ENCODE peak calls at places on chromosome 21, in four cellular contexts. B is A549, J is lower leg skin, S is adrenal gland. U is an unnamed sample.

GRCh38 chr21:25329227-25329626 is 278.1 kb downstream of the MRPL39 start:
- DNase-seq in B (no peak), J (no peak), S (no peak), U (peak)

GRCh38 chr21:30194701-30195299 is 21.1 kb downstream of the CLDN8 start:
- DNase-seq in S (no peak), B (peak), J (no peak), U (peak)

GRCh38 chr21:45513741-45514310 is 28.4 kb downstream of the SLC19A1 start:
- DNase-seq in J (no peak), B (no peak), S (no peak), U (no peak)

GRCh38 chr21:46212721-46213484 is 15.7 kb downstream of the LSS start:
- DNase-seq in S (peak), J (no peak), B (no peak), U (no peak)

GRCh38 chr21:46161800-46162592 is 6.6 kb upstream of the FTCD start:
- DNase-seq in S (no peak), B (no peak), J (no peak), U (no peak)

GRCh38 chr21:44425895-44426662 is 29.2 kb upstream of the LRRC3 start:
- DNase-seq in J (no peak), S (peak), B (no peak), U (no peak)

GRCh38 chr21:29321217-29321616 is 22.5 kb downstream of the BACH1 start:
- DNase-seq in B (no peak), S (no peak), J (no peak), U (no peak)

GRCh38 chr21:36255650-36256047 is 64.3 kb upstream of the MORC3 start:
- DNase-seq in J (no peak), B (no peak), S (no peak), U (no peak)

GRCh38 chr21:46391773-46392172 is 66.9 kb upstream of the DIP2A start:
- DNase-seq in B (no peak), J (no peak), S (no peak), U (no peak)

GRCh38 chr21:43622796-43623195 is 36.5 kb downstream of the HSF2BP start:
- DNase-seq in J (no peak), B (no peak), S (no peak), U (no peak)

GRCh38 chr21:46158666-46159300 is 3.4 kb upstream of the FTCD start:
- DNase-seq in B (no peak), S (no peak), J (no peak), U (no peak)

GRCh38 chr21:15445327-15445726 is 284.5 kb upstream of the USP25 start:
- DNase-seq in B (no peak), S (no peak), J (no peak), U (no peak)

GRCh38 chr21:46619846-46620245 is 15.0 kb upstream of the S100B start:
- DNase-seq in J (no peak), S (no peak), B (no peak), U (peak)

GRCh38 chr21:45248893-45249381 is 38.8 kb downstream of the POFUT2 start:
- DNase-seq in S (no peak), B (no peak), J (no peak), U (peak)

GRCh38 chr21:28280611-28281010 is 712.1 kb downstream of the LTN1 start:
- DNase-seq in B (no peak), J (no peak), S (no peak), U (no peak)

GRCh38 chr21:28884481-28884880 is 108.2 kb downstream of the LTN1 start:
- DNase-seq in S (no peak), J (no peak), B (no peak), U (no peak)

GRCh38 chr21:44696572-44696971 is 400 bp upstream of the KRTAP10-12 start:
- DNase-seq in S (no peak), B (no peak), J (no peak), U (no peak)

GRCh38 chr21:45071396-45072165 is 2.8 kb upstream of the ADARB1 start:
- DNase-seq in J (no peak), S (no peak), B (no peak), U (no peak)

GRCh38 chr21:35563885-35564451 is 496.4 kb downstream of the SETD4 start:
- DNase-seq in B (no peak), J (peak), S (peak), U (peak)

GRCh38 chr21:28118570-28118969 is 874.1 kb downstream of the LTN1 start:
- DNase-seq in S (no peak), J (no peak), B (no peak), U (no peak)

GRCh38 chr21:24045775-24046215 is 1561.5 kb downstream of the MRPL39 start:
- DNase-seq in S (peak), J (peak), B (peak), U (peak)

GRCh38 chr21:46294647-46295176 is 8.6 kb downstream of the YBEY start:
- DNase-seq in B (no peak), J (no peak), S (peak), U (peak)

GRCh38 chr21:39387461-39388037 is 38.7 kb upstream of the HMGN1 start:
- DNase-seq in B (peak), J (peak), S (peak), U (peak)

GRCh38 chr21:15045017-15045416 is 19.8 kb downstream of the NRIP1 start:
- DNase-seq in B (no peak), S (no peak), J (no peak), U (no peak)

GRCh38 chr21:44506279-44507255 is 33.4 kb downstream of the KRTAP10-1 start:
- DNase-seq in B (no peak), J (no peak), S (no peak), U (no peak)

GRCh38 chr21:45376459-45377324 is 28.3 kb upstream of the COL18A1 start:
- DNase-seq in B (no peak), S (no peak), J (no peak), U (no peak)

GRCh38 chr21:28949318-28949717 is 43.4 kb downstream of the LTN1 start:
- DNase-seq in S (no peak), B (no peak), J (no peak), U (no peak)

GRCh38 chr21:45709696-45710268 is 66.3 kb downstream of the PCBP3 start:
- DNase-seq in S (no peak), B (no peak), J (no peak), U (no peak)

GRCh38 chr21:15199414-15199813 is 134.6 kb upstream of the NRIP1 start:
- DNase-seq in B (no peak), J (no peak), S (no peak), U (no peak)

GRCh38 chr21:46295996-46296752 is 10.0 kb downstream of the YBEY start:
- DNase-seq in J (peak), B (no peak), S (no peak), U (peak)

GRCh38 chr21:15219866-15220265 is 155.1 kb upstream of the NRIP1 start:
- DNase-seq in S (no peak), J (no peak), B (no peak), U (no peak)

GRCh38 chr21:46392921-46393320 is 65.8 kb upstream of the DIP2A start:
- DNase-seq in J (no peak), S (no peak), B (no peak), U (peak)

DNA sequence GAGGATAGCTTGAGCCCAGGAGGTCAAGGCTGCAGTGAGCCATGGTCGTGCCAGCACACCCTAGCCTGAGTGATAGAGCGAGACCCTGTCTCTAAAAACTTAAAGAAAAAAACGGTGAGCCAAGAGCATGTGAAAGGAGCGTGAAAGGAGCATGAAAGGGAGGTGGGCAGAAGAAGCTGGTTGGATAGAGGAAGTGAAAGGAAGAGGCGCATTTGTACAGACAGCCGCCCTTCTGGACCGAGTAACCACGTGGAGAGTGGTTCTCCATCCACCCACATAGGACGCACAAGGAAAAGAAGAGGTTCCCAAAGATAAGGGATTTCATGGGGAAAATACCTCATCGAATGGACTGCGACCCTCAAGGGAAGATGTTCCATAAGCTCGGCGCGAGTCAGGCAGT is 60.4 kb upstream of the IFNAR2 start:
- DNase-seq in J (no peak), B (no peak), S (no peak), U (no peak)
- TF ChIP-seq CTCF in J (no peak), B (no peak), S (no peak), U (no peak)

DNA sequence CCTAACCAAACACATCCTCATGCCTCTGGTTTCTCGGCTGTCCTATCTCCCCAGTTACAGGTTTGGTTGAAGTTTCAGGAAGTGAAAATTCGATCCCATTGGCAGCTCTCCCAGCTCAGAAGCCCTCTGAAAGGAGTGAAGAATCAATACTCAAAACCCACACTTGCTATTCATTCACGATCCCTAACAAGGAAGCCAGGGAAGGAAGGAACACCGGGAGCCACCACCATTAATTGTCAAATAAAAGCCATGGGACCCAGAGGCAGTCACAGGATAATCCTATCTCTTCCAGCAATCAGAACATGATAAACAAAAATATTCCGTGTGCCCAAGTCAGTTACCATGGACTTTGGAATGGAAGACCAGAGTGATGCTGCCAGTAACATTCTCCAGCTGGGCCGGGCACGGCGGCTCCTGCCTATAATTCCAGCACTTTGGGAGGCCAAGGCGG is 7.0 kb downstream of the TMPRSS2 start:
- DNase-seq in B (no peak), S (no peak), J (no peak), U (no peak)
- H3K4me3 ChIP-seq in B (no peak), S (no peak), J (no peak), U (no peak)

DNA sequence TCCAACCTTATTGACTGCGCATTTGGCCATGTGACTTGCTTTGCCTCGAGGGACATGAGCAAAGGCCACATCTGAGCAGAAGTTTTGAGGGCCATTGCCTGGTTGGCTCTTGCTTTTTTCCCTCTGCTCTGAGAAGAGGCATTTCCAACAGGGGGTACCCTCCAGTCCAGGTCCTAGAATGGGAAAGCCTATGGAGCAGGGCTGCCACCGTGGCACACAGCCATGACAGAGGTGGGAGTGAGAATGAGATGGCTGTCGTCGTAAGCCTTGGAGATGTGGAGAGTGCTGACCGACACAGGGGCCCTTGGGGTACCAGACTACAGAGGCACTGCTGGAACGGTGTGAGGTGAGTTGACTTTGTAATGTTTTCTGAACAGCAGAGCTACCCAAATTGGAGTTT is 103.0 kb downstream of the KCNJ15 start:
- DNase-seq in S (no peak), B (no peak), J (no peak), U (no peak)
- TF ChIP-seq CTCF in S (no peak), B (no peak), J (no peak), U (no peak)

GRCh38 chr21:37861561-37861960 is 54.7 kb downstream of the KCNJ6 start:
- DNase-seq in S (no peak), J (no peak), B (no peak), U (no peak)

GRCh38 chr21:37860416-37860815 is 55.8 kb downstream of the KCNJ6 start:
- DNase-seq in S (no peak), J (no peak), B (no peak), U (no peak)

GRCh38 chr21:37866027-37866426 is 50.2 kb downstream of the KCNJ6 start:
- DNase-seq in S (peak), B (peak), J (no peak), U (no peak)

GRCh38 chr21:37862536-37862935 is 53.7 kb downstream of the KCNJ6 start:
- DNase-seq in S (no peak), J (no peak), B (peak), U (no peak)

DNA sequence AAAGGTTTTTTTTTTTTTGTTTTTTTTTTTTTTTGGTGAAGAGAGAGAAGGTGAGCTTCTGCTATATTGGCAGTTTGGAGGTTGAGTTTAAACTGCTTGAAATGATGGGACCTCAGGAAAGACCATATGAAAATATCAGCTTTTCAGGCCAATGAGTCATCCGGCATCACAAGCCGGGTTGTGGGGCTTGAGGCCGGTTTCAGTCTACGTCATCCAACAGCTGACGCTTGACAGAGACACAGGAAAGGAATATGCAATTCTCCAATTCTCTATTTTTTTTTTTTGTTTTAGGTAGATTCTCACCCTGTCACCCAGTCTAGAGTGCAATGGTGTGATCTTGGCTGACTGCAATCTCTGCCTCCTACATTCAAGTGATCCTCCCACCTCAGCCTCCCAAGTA is 52.4 kb downstream of the KCNJ6 start:
- DNase-seq in B (no peak), J (no peak), S (no peak), U (no peak)
- H3K4me3 ChIP-seq in B (no peak), J (no peak), S (no peak), U (no peak)

GRCh38 chr21:34509151-34509550 is 2.9 kb downstream of the KCNE1 start:
- DNase-seq in B (no peak), J (no peak), S (no peak), U (no peak)
- TF ChIP-seq CTCF in B (no peak), J (no peak), S (no peak), U (no peak)

DNA sequence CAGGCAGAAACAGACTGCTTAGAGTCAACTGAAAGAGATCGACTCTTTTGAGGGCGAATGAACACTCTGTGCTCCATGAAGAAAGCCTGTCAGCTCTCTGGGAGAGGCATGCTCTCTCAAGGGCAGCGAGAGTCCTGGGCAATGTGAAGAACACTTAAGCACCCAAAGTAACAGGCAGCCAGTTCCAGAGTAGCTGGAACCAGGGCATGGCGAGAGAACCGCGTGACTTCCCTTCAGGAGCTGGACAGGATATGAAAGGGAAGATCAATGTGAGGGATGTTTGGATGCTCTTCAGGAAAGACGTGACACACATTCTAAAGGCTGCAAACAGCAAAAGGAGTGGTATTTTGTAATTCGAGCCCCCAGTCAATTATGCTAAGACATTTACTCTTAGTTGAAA is 21.0 kb downstream of the ADAMTS5 start:
- DNase-seq in B (no peak), J (no peak), S (no peak), U (peak)
- H3K4me3 ChIP-seq in B (no peak), J (no peak), S (no peak), U (no peak)

DNA sequence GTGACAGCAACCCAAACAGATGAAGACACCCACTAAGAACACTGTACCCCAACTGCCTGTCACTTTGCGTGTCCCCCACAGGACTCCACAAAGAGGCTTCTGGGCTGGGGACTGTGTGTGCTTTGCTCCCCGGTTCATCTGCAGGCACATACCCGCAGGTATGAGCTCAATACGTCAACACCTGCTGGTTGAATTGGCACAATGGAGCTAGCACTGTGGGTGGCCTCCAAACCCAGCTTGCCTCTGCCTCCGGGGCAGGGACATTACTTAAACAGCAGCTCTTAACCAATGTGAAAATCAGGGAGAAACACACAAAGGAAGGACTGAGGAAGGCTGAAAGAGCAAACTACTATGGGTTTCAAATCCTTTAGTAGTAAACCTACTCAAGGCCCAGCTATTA is 140.2 kb upstream of the TIAM1 start:
- DNase-seq in B (no peak), S (no peak), J (no peak), U (no peak)
- TF ChIP-seq CTCF in B (no peak), S (no peak), J (no peak), U (no peak)

GRCh38 chr21:16536661-16537359 is 807.0 kb downstream of the USP25 start:
- DNase-seq in B (no peak), S (no peak), J (no peak), U (peak)

GRCh38 chr21:16535100-16535418 is 805.3 kb downstream of the USP25 start:
- DNase-seq in B (peak), J (peak), S (peak), U (peak)

GRCh38 chr21:16533692-16534407 is 804.1 kb downstream of the USP25 start:
- DNase-seq in J (no peak), B (no peak), S (no peak), U (no peak)

GRCh38 chr21:16532841-16533240 is 803.1 kb downstream of the USP25 start:
- DNase-seq in J (no peak), B (no peak), S (no peak), U (peak)

DNA sequence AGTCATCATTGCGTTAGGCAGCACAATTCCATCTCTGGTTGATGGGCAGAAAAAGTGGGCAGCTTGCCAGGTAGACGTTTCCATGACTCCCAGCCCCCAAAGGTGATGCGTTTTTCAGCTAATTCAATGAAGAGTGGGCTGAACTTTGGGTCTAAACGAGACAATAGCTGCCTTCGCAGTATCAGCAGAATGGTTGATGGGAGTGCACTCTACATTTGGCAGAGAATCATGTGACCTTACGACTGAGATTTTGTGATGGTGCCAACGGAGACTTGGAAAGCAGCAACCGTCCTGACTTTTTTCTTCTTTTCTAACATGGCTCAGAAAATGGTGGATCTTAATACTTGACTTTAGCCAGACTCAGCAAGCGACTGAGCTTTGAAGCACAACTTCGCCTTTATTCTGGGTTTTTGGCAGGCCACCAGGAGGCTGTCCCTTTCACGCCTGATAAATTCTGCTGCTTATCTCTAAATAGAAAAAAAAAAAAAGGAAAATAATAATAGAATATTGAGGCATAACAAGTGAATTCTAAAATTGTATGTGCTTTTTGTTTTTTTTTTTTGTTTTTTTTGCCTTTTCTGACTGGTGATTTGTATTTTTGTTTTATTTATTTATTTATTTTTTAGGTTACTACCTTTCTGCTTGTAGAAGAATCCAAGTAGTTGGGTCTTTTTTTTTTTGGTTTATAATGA is 804.8 kb downstream of the USP25 start:
- DNase-seq in S (peak), B (peak), J (peak), U (peak)
- H3K4me3 ChIP-seq in S (peak), B (peak), J (no peak), U (peak)